ENCODE peak calls at places on chromosomes 12 and 14, in eight cellular contexts. O is CD8-positive, alpha-beta memory T cell; E is trophoblast cell; P is keratinocyte; D is endodermal cell; G is neuronal stem cell; M is cardiac muscle cell; U is esophagus squamous epithelium. K is an unnamed sample.

GRCh38 chr12:23127701-23128100 is 502.7 kb downstream of the ETNK1 start:
- DNase-seq in O (no peak), E (no peak), P (no peak), D (no peak), G (no peak), M (no peak), U (no peak), K (no peak)

GRCh38 chr14:60861545-60862147 is 119.2 kb downstream of the TRMT5 start:
- DNase-seq in O (no peak), E (peak; percentile 70), P (no peak), D (no peak), G (no peak), M (no peak), U (no peak), K (no peak)

GRCh38 chr12:42240131-42240750 is 2.2 kb upstream of the YAF2 start:
- DNase-seq in O (no peak), E (no peak), P (no peak), D (no peak), G (no peak), M (no peak), U (no peak), K (no peak)

GRCh38 chr12:58395470-58395869 is 454.1 kb downstream of the ATP23 start:
- DNase-seq in O (no peak), E (no peak), P (no peak), D (no peak), G (no peak), M (no peak), U (no peak), K (no peak)

GRCh38 chr12:19892186-19892585 is 452.9 kb downstream of the AEBP2 start:
- DNase-seq in O (no peak), E (no peak), P (no peak), D (no peak), G (no peak), M (no peak), U (no peak), K (no peak)

GRCh38 chr12:23128462-23128861 is 503.5 kb downstream of the ETNK1 start:
- DNase-seq in O (no peak), E (no peak), P (no peak), D (no peak), G (no peak), M (no peak), U (no peak), K (no peak)

GRCh38 chr14:104792101-104792884 is 3.3 kb downstream of the AKT1 start:
- DNase-seq in O (no peak), E (no peak), P (no peak), D (no peak), G (no peak), M (no peak), U (no peak), K (no peak)

GRCh38 chr12:93451423-93452158 is 9.8 kb upstream of the UBE2N start:
- DNase-seq in O (no peak), E (no peak), P (no peak), D (no peak), G (no peak), M (no peak), U (no peak), K (no peak)

GRCh38 chr12:70635713-70636112 is 1.5 kb downstream of the PTPRB start:
- DNase-seq in O (no peak), E (no peak), P (no peak), D (no peak), G (no peak), M (no peak), U (no peak), K (no peak)

GRCh38 chr14:37599527-37600368 is 4.3 kb downstream of the TTC6 start:
- DNase-seq in O (no peak), E (no peak), P (no peak), D (peak; percentile 76), G (no peak), M (no peak), U (no peak), K (no peak)

GRCh38 chr12:22334696-22335290 is at the start of gene ST8SIA1:
- DNase-seq in O (peak; percentile 84), E (no peak), P (no peak), D (no peak), G (peak; percentile 54), M (peak; percentile 30), U (no peak), K (no peak)

GRCh38 chr12:49828143-49829091 is at the start of gene NCKAP5L:
- DNase-seq in O (peak; percentile 96), E (peak; percentile 98), P (peak; percentile 78), D (peak; percentile 100), G (peak; percentile 96), M (peak; percentile 99), U (peak; percentile 80), K (peak; percentile 89)

GRCh38 chr12:78584695-78585094 is 279.9 kb upstream of the SYT1 start:
- DNase-seq in O (no peak), E (no peak), P (no peak), D (peak; percentile 88), G (no peak), M (peak; percentile 12), U (no peak), K (peak; percentile 55)

GRCh38 chr14:90553298-90553920 is 156.6 kb downstream of the CALM1 start:
- DNase-seq in O (peak; percentile 4), E (no peak), P (no peak), D (no peak), G (no peak), M (no peak), U (no peak), K (no peak)

GRCh38 chr12:57063991-57064725 is 14.2 kb upstream of the MYO1A start:
- DNase-seq in O (peak; percentile 68), E (no peak), P (no peak), D (no peak), G (no peak), M (no peak), U (no peak), K (no peak)

GRCh38 chr12:38056701-38057689 is 259.6 kb upstream of the ALG10B start:
- DNase-seq in O (no peak), E (peak; percentile 97), P (no peak), D (no peak), G (no peak), M (no peak), U (no peak), K (no peak)

GRCh38 chr12:64255249-64255648 is 33.2 kb upstream of the KICS2 start:
- DNase-seq in O (no peak), E (no peak), P (no peak), D (no peak), G (no peak), M (no peak), U (no peak), K (no peak)

GRCh38 chr12:108714866-108715265 is 16.5 kb downstream of the CORO1C start:
- DNase-seq in O (no peak), E (peak; percentile 89), P (no peak), D (no peak), G (no peak), M (no peak), U (no peak), K (no peak)

GRCh38 chr12:84805474-84805858 is 107.1 kb downstream of the SLC6A15 start:
- DNase-seq in O (no peak), E (no peak), P (no peak), D (peak; percentile 59), G (peak; percentile 9), M (no peak), U (no peak), K (peak; percentile 57)

GRCh38 chr14:34355584-34356266 is 106.3 kb downstream of the SPTSSA start:
- DNase-seq in O (no peak), E (peak; percentile 74), P (no peak), D (no peak), G (no peak), M (peak; percentile 94), U (no peak), K (no peak)

GRCh38 chr12:78448692-78449091 is 415.9 kb upstream of the SYT1 start:
- DNase-seq in O (no peak), E (no peak), P (no peak), D (no peak), G (no peak), M (no peak), U (no peak), K (no peak)

GRCh38 chr14:92486881-92487280 is 26.7 kb upstream of the RIN3 start:
- DNase-seq in O (no peak), E (no peak), P (no peak), D (no peak), G (no peak), M (peak; percentile 65), U (no peak), K (no peak)
- H3K4me1 ChIP-seq in O (no peaks in the 10 kb centered on the region), E (peaks cover 7% of the 10 kb centered on the region), P (no peaks in the 10 kb centered on the region), D (no peaks in the 10 kb centered on the region), G (no peaks in the 10 kb centered on the region), M (no peaks in the 10 kb centered on the region), U (no peaks in the 10 kb centered on the region), K (no peaks in the 10 kb centered on the region)

DNA sequence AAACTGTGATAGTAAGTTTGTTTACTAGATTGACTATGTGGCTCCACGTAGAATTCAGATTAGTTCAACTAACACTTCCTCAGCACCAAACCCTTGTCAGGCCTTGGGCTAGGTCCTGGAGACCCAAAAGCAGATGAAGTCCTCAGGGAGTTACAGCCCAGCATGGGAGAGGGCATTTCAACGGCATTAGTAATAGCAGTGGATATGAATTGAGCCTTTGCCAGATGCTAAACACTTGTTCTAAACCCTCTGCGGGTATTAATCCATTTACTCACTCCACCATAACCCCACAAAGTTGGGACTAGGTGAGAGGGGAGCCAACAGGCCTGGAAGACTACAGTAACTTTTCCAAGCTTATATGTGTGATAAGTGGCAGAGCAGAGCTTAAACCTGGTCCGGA is 714.6 kb downstream of the DIO2 start:
- DNase-seq in O (no peak), E (peak; percentile 28), P (no peak), D (no peak), G (no peak), M (no peak), U (no peak), K (no peak)
- H3K9me3 ChIP-seq in O (no peaks in the 10 kb centered on the region), E (no peaks in the 10 kb centered on the region), P (no peaks in the 10 kb centered on the region), D (no peaks in the 10 kb centered on the region), G (no peaks in the 10 kb centered on the region), M (no peaks in the 10 kb centered on the region), U (no peaks in the 10 kb centered on the region), K (no peaks in the 10 kb centered on the region)

GRCh38 chr14:31400031-31400638 is 20.2 kb downstream of the HEATR5A start:
- DNase-seq in O (no peak), E (no peak), P (no peak), D (no peak), G (no peak), M (no peak), U (no peak), K (no peak)
- H3K27ac ChIP-seq in O (no peak overlapping the region), E (no peak overlapping the region), P (no peak overlapping the region), D (no peak overlapping the region), G (no peak overlapping the region), M (no peak overlapping the region), U (no peak overlapping the region), K (no peak overlapping the region)

DNA sequence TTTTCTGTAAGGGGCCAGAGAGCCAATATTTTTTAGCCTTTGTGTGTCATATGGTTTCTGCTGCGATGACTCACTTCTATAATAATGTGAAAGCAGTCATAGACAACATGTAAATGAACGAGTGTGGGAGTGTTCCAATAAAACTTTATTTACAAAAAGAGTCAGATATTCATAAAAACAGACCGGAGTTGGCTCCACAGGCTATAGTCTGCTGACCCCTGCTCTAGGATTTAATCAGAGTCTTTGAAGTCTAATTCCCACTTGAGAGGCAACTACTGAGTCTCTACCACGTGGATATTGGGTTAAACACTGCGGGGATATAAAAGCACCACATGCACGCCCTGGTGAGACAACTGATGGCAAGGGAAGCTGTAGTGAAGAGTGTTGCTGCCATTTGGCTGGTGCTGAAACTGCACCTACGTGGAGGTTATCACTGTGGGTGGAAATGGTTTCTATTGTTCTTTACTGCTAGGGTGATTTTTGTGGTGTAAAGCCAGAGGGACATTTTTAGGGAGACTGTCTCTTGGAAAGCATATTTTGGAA is 3.6 kb upstream of the NINJ2 start:
- DNase-seq in O (peak; percentile 58), E (no peak), P (no peak), D (peak; percentile 53), G (no peak), M (no peak), U (no peak), K (no peak)
- H3K4me1 ChIP-seq in O (peaks cover 46% of the 10 kb centered on the region), E (peaks cover 3% of the 10 kb centered on the region), P (no peaks in the 10 kb centered on the region), D (no peaks in the 10 kb centered on the region), G (no peaks in the 10 kb centered on the region), M (peaks cover 3% of the 10 kb centered on the region), U (peaks cover 25% of the 10 kb centered on the region), K (no peaks in the 10 kb centered on the region)

GRCh38 chr14:87573581-87573980 is 419.4 kb downstream of the GALC start:
- DNase-seq in O (no peak), E (no peak), P (no peak), D (no peak), G (no peak), M (no peak), U (no peak), K (no peak)
- H3K9me3 ChIP-seq in O (no peaks in the 10 kb centered on the region), E (no peaks in the 10 kb centered on the region), P (no peaks in the 10 kb centered on the region), D (no peaks in the 10 kb centered on the region), G (no peaks in the 10 kb centered on the region), M (no peaks in the 10 kb centered on the region), U (no peaks in the 10 kb centered on the region), K (no peaks in the 10 kb centered on the region)

K was measured in iPS DF 6.9.